ENCODE peak calls at places on chromosomes 2 and 18, in five cellular contexts. P, A, F, K and W are unnamed samples.

GRCh38 chr2:186256540-186256939 is 229.5 kb upstream of the ZC3H15 start:
- DNase-seq in A (peak; percentile 10), K (no peak), F (no peak), P (no peak), W (no peak)

GRCh38 chr2:108593547-108594098 is 59.4 kb downstream of the LIMS1 start:
- DNase-seq in F (no peak), A (no peak), P (no peak), K (no peak), W (no peak)

GRCh38 chr18:62336618-62337017 is 11.5 kb downstream of the TNFRSF11A start:
- DNase-seq in F (no peak), P (no peak), A (no peak), K (no peak), W (no peak)

GRCh38 chr2:12719400-12720104 is 2.8 kb downstream of the TRIB2 start:
- DNase-seq in K (no peak), A (no peak), P (no peak), F (no peak), W (peak; percentile 84)

GRCh38 chr2:126831234-126832005 is 67.3 kb upstream of the TEX51 start:
- DNase-seq in K (peak; percentile 15), P (no peak), A (no peak), F (no peak), W (no peak)

GRCh38 chr2:202014328-202015034 is 19.2 kb upstream of the FZD7 start:
- DNase-seq in F (no peak), A (no peak), K (no peak), P (no peak), W (no peak)

GRCh38 chr2:1548910-1549673 is 135.8 kb downstream of the TPO start:
- DNase-seq in K (no peak), F (peak; percentile 43), A (no peak), P (no peak), W (no peak)

GRCh38 chr2:96325038-96325883 is at the start of gene ITPRIPL1:
- DNase-seq in P (no peak), A (no peak), F (no peak), K (peak; percentile 16), W (no peak)

GRCh38 chr18:24321071-24321470 is 76.6 kb downstream of the OSBPL1A start:
- DNase-seq in P (no peak), K (no peak), A (no peak), F (no peak), W (no peak)

GRCh38 chr18:59380706-59381105 is 21.6 kb upstream of the LMAN1 start:
- DNase-seq in K (no peak), A (no peak), P (no peak), F (no peak), W (no peak)

GRCh38 chr18:46856975-46857374 is 60.3 kb downstream of the PIAS2 start:
- DNase-seq in P (no peak), K (no peak), F (no peak), A (no peak), W (no peak)

GRCh38 chr2:42795871-42796301 is 3.5 kb upstream of the HAAO start:
- DNase-seq in A (no peak), F (no peak), P (no peak), K (no peak), W (no peak)

GRCh38 chr2:45568935-45569334 is 42.1 kb downstream of the SRBD1 start:
- DNase-seq in P (no peak), F (no peak), A (no peak), K (no peak), W (no peak)
- TF ChIP-seq POLR2A in P (no peak), F (no peak), A (no peak), K (no peak), W (no peak)

GRCh38 chr2:29066271-29066860 is 8.0 kb downstream of the PCARE start:
- DNase-seq in K (no peak), A (no peak), F (no peak), P (no peak), W (peak; percentile 95)
- H3K27ac ChIP-seq in K (no peak overlapping the region), A (no peak overlapping the region), F (no peak overlapping the region), P (peak overlapping the region; percentile 93), W (peak overlapping the region; percentile 69)

GRCh38 chr2:26401739-26402541 is at the start of gene DRC1:
- DNase-seq in F (peak; percentile 14), P (no peak), K (peak; percentile 62), A (peak; percentile 98), W (no peak)
- H3K4me3 ChIP-seq in F (peak within 1 kb of the TSS; percentile 20), P (peak within 1 kb of the TSS; percentile 20), K (peak within 1 kb of the TSS; percentile 38), A (peak within 1 kb of the TSS; percentile 41), W (peak within 1 kb of the TSS; percentile 24)

GRCh38 chr18:49020621-49021021 is 69.9 kb upstream of the SMAD7 start:
- DNase-seq in F (no peak), A (no peak), P (no peak), K (no peak), W (peak; percentile 94)

GRCh38 chr18:49020129-49020528 is 69.4 kb upstream of the SMAD7 start:
- DNase-seq in K (no peak), A (no peak), F (no peak), P (no peak), W (peak; percentile 61)

GRCh38 chr18:49021076-49021432 is 70.3 kb upstream of the SMAD7 start:
- DNase-seq in P (no peak), K (no peak), A (no peak), F (no peak), W (peak; percentile 83)

GRCh38 chr18:49022311-49023280 is 71.8 kb upstream of the SMAD7 start:
- DNase-seq in A (no peak), F (no peak), K (no peak), P (no peak), W (peak; percentile 74)

GRCh38 chr18:49021433-49022129 is 70.8 kb upstream of the SMAD7 start:
- DNase-seq in P (no peak), F (no peak), K (no peak), A (no peak), W (peak; percentile 91)
- TF ChIP-seq POLR2A in P (no peak), F (no peak), K (no peak), A (no peak), W (no peak)